ENCODE peak calls at places on chromosomes 1 and 21, in nine cellular contexts. One of them, this sample, is unnamed.

GRCh38 chr1:240031009-240031408 is 60.7 kb upstream of the FMN2 start:
- DNase-seq in aorta: no peak
- DNase-seq in hepatocyte: no peak
- DNase-seq in body of pancreas: no peak
- DNase-seq in ovary: no peak
- DNase-seq in effector memory CD4-positive, alpha-beta T cell: no peak
- DNase-seq in sigmoid colon: no peak
- DNase-seq in AG04450: peak; percentile 84
- DNase-seq in CD4-positive, alpha-beta memory T cell: no peak
- DNase-seq in this sample: no peak

GRCh38 chr1:222346955-222347354 is 200.9 kb downstream of the HHIPL2 start:
- DNase-seq in aorta: no peak
- DNase-seq in sigmoid colon: no peak
- DNase-seq in ovary: no peak
- DNase-seq in CD4-positive, alpha-beta memory T cell: no peak
- DNase-seq in effector memory CD4-positive, alpha-beta T cell: no peak
- DNase-seq in hepatocyte: no peak
- DNase-seq in AG04450: no peak
- DNase-seq in body of pancreas: no peak
- DNase-seq in this sample: no peak

GRCh38 chr1:107704911-107705310 is 260.1 kb downstream of the VAV3 start:
- DNase-seq in hepatocyte: no peak
- DNase-seq in ovary: no peak
- DNase-seq in sigmoid colon: no peak
- DNase-seq in body of pancreas: no peak
- DNase-seq in aorta: no peak
- DNase-seq in CD4-positive, alpha-beta memory T cell: no peak
- DNase-seq in effector memory CD4-positive, alpha-beta T cell: no peak
- DNase-seq in AG04450: no peak
- DNase-seq in this sample: no peak

GRCh38 chr21:27060190-27060589 is 93.3 kb upstream of the ADAMTS5 start:
- DNase-seq in hepatocyte: no peak
- DNase-seq in CD4-positive, alpha-beta memory T cell: no peak
- DNase-seq in ovary: no peak
- DNase-seq in aorta: no peak
- DNase-seq in body of pancreas: no peak
- DNase-seq in effector memory CD4-positive, alpha-beta T cell: no peak
- DNase-seq in AG04450: no peak
- DNase-seq in sigmoid colon: no peak
- DNase-seq in this sample: no peak

GRCh38 chr1:51628715-51629590 is 12.1 kb downstream of the OSBPL9 start:
- DNase-seq in aorta: no peak
- DNase-seq in effector memory CD4-positive, alpha-beta T cell: no peak
- DNase-seq in CD4-positive, alpha-beta memory T cell: no peak
- DNase-seq in hepatocyte: no peak
- DNase-seq in ovary: no peak
- DNase-seq in body of pancreas: no peak
- DNase-seq in sigmoid colon: no peak
- DNase-seq in AG04450: no peak
- DNase-seq in this sample: no peak

GRCh38 chr1:229434005-229434640 is at the start of gene ACTA1:
- DNase-seq in body of pancreas: no peak
- DNase-seq in hepatocyte: no peak
- DNase-seq in sigmoid colon: no peak
- DNase-seq in AG04450: no peak
- DNase-seq in effector memory CD4-positive, alpha-beta T cell: no peak
- DNase-seq in ovary: no peak
- DNase-seq in aorta: no peak
- DNase-seq in CD4-positive, alpha-beta memory T cell: no peak
- DNase-seq in this sample: no peak

GRCh38 chr1:11358991-11359390 is 86.0 kb downstream of the UBIAD1 start:
- DNase-seq in ovary: no peak
- DNase-seq in AG04450: no peak
- DNase-seq in sigmoid colon: no peak
- DNase-seq in hepatocyte: no peak
- DNase-seq in body of pancreas: no peak
- DNase-seq in effector memory CD4-positive, alpha-beta T cell: no peak
- DNase-seq in CD4-positive, alpha-beta memory T cell: no peak
- DNase-seq in aorta: no peak
- DNase-seq in this sample: no peak

GRCh38 chr1:32592953-32593352 is 53.7 kb downstream of the ZBTB8A start:
- DNase-seq in CD4-positive, alpha-beta memory T cell: no peak
- DNase-seq in hepatocyte: no peak
- DNase-seq in AG04450: no peak
- DNase-seq in body of pancreas: no peak
- DNase-seq in effector memory CD4-positive, alpha-beta T cell: no peak
- DNase-seq in sigmoid colon: no peak
- DNase-seq in ovary: no peak
- DNase-seq in aorta: no peak
- DNase-seq in this sample: no peak

GRCh38 chr1:24920155-24920925 is 9.7 kb downstream of the RUNX3 start:
- DNase-seq in ovary: no peak
- DNase-seq in AG04450: no peak
- DNase-seq in hepatocyte: no peak
- DNase-seq in aorta: peak; percentile 86
- DNase-seq in CD4-positive, alpha-beta memory T cell: no peak
- DNase-seq in body of pancreas: no peak
- DNase-seq in sigmoid colon: peak; percentile 84
- DNase-seq in effector memory CD4-positive, alpha-beta T cell: no peak
- DNase-seq in this sample: no peak

GRCh38 chr1:64903593-64903992 is 62.8 kb downstream of the JAK1 start:
- DNase-seq in effector memory CD4-positive, alpha-beta T cell: no peak
- DNase-seq in aorta: no peak
- DNase-seq in ovary: no peak
- DNase-seq in AG04450: no peak
- DNase-seq in sigmoid colon: no peak
- DNase-seq in CD4-positive, alpha-beta memory T cell: no peak
- DNase-seq in hepatocyte: no peak
- DNase-seq in body of pancreas: no peak
- DNase-seq in this sample: no peak

GRCh38 chr1:64898107-64898861 is 68.1 kb downstream of the JAK1 start:
- DNase-seq in ovary: peak; percentile 77
- DNase-seq in body of pancreas: peak; percentile 96
- DNase-seq in effector memory CD4-positive, alpha-beta T cell: peak; percentile 35
- DNase-seq in hepatocyte: peak; percentile 93
- DNase-seq in aorta: peak; percentile 91
- DNase-seq in sigmoid colon: peak; percentile 95
- DNase-seq in CD4-positive, alpha-beta memory T cell: no peak
- DNase-seq in AG04450: peak; percentile 46
- DNase-seq in this sample: peak; percentile 76

GRCh38 chr1:64896546-64896945 is 69.8 kb downstream of the JAK1 start:
- DNase-seq in CD4-positive, alpha-beta memory T cell: no peak
- DNase-seq in AG04450: no peak
- DNase-seq in hepatocyte: no peak
- DNase-seq in aorta: no peak
- DNase-seq in ovary: no peak
- DNase-seq in body of pancreas: no peak
- DNase-seq in sigmoid colon: no peak
- DNase-seq in effector memory CD4-positive, alpha-beta T cell: no peak
- DNase-seq in this sample: no peak

GRCh38 chr1:64901663-64902062 is 64.7 kb downstream of the JAK1 start:
- DNase-seq in body of pancreas: no peak
- DNase-seq in ovary: no peak
- DNase-seq in sigmoid colon: no peak
- DNase-seq in CD4-positive, alpha-beta memory T cell: no peak
- DNase-seq in aorta: no peak
- DNase-seq in effector memory CD4-positive, alpha-beta T cell: no peak
- DNase-seq in hepatocyte: no peak
- DNase-seq in AG04450: no peak
- DNase-seq in this sample: no peak

DNA sequence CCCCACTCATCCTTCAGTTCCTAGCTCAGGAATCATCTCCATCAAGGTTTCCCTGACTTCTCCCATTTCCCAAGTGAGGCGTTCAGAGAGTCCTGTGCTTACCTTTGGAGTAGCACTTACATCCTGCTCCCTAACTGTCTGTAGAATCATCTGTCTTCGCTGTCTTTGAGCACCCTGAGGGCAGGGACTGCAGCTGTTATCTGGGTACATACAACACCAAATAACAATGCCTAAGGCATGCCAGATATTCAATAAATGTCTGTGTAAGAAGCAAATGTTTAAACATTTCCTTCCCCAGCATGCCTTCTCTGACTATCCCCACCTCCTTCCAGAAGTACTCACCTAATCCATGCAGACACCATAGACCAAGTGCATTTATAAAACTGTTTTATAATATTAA is 65.4 kb downstream of the JAK1 start:
- DNase-seq in CD4-positive, alpha-beta memory T cell: no peak
- DNase-seq in effector memory CD4-positive, alpha-beta T cell: no peak
- DNase-seq in aorta: no peak
- DNase-seq in body of pancreas: no peak
- DNase-seq in ovary: no peak
- DNase-seq in hepatocyte: no peak
- DNase-seq in sigmoid colon: no peak
- DNase-seq in AG04450: no peak
- DNase-seq in this sample: no peak
- H3K27ac ChIP-seq in CD4-positive, alpha-beta memory T cell: no peak overlapping the region
- H3K27ac ChIP-seq in effector memory CD4-positive, alpha-beta T cell: no peak overlapping the region
- H3K27ac ChIP-seq in aorta: no peak overlapping the region
- H3K27ac ChIP-seq in body of pancreas: no peak overlapping the region
- H3K27ac ChIP-seq in ovary: no peak overlapping the region
- H3K27ac ChIP-seq in hepatocyte: no peak overlapping the region
- H3K27ac ChIP-seq in sigmoid colon: no peak overlapping the region
- H3K27ac ChIP-seq in AG04450: no peak overlapping the region
- H3K27ac ChIP-seq in this sample: no peak overlapping the region

GRCh38 chr1:154686507-154686906 is 78.5 kb upstream of the ADAR start:
- DNase-seq in ovary: no peak
- DNase-seq in CD4-positive, alpha-beta memory T cell: no peak
- DNase-seq in aorta: no peak
- DNase-seq in body of pancreas: no peak
- DNase-seq in effector memory CD4-positive, alpha-beta T cell: no peak
- DNase-seq in hepatocyte: no peak
- DNase-seq in sigmoid colon: no peak
- DNase-seq in AG04450: no peak
- DNase-seq in this sample: no peak

GRCh38 chr1:154682252-154682651 is 74.3 kb upstream of the ADAR start:
- DNase-seq in AG04450: no peak
- DNase-seq in ovary: no peak
- DNase-seq in hepatocyte: no peak
- DNase-seq in body of pancreas: no peak
- DNase-seq in sigmoid colon: no peak
- DNase-seq in CD4-positive, alpha-beta memory T cell: no peak
- DNase-seq in effector memory CD4-positive, alpha-beta T cell: no peak
- DNase-seq in aorta: no peak
- DNase-seq in this sample: no peak

GRCh38 chr1:154689063-154689462 is 81.1 kb upstream of the ADAR start:
- DNase-seq in hepatocyte: no peak
- DNase-seq in AG04450: no peak
- DNase-seq in effector memory CD4-positive, alpha-beta T cell: no peak
- DNase-seq in CD4-positive, alpha-beta memory T cell: no peak
- DNase-seq in sigmoid colon: no peak
- DNase-seq in aorta: no peak
- DNase-seq in ovary: no peak
- DNase-seq in body of pancreas: no peak
- DNase-seq in this sample: no peak

DNA sequence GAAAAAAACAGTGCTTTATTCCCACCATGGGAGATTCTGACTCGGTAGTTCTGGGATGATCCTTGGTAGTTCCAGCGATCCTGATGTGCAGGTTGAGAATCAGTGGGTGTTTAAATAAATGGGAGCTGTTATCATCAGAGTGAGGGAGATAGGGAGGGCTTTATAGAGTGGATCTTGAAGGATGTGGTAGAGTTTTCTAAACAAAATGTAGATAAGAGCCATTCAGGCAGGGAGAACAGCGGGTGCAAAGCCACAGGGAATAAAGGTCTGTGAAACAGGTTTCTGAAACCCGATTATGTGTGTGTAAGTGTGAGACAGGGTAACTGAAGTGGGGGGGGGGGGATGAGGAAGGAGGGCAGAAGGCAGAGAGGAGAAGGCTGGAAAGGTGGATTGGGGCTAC is 75.8 kb upstream of the ADAR start:
- DNase-seq in AG04450: no peak
- DNase-seq in aorta: no peak
- DNase-seq in hepatocyte: no peak
- DNase-seq in CD4-positive, alpha-beta memory T cell: no peak
- DNase-seq in body of pancreas: no peak
- DNase-seq in effector memory CD4-positive, alpha-beta T cell: no peak
- DNase-seq in sigmoid colon: no peak
- DNase-seq in ovary: no peak
- DNase-seq in this sample: no peak
- H3K27ac ChIP-seq in AG04450: no peak overlapping the region
- H3K27ac ChIP-seq in aorta: no peak overlapping the region
- H3K27ac ChIP-seq in hepatocyte: no peak overlapping the region
- H3K27ac ChIP-seq in CD4-positive, alpha-beta memory T cell: no peak overlapping the region
- H3K27ac ChIP-seq in body of pancreas: no peak overlapping the region
- H3K27ac ChIP-seq in effector memory CD4-positive, alpha-beta T cell: no peak overlapping the region
- H3K27ac ChIP-seq in sigmoid colon: no peak overlapping the region
- H3K27ac ChIP-seq in ovary: no peak overlapping the region
- H3K27ac ChIP-seq in this sample: no peak overlapping the region

GRCh38 chr1:109267743-109268300 is 15.1 kb downstream of the PSRC1 start:
- DNase-seq in AG04450: no peak
- DNase-seq in sigmoid colon: no peak
- DNase-seq in aorta: peak; percentile 70
- DNase-seq in ovary: no peak
- DNase-seq in effector memory CD4-positive, alpha-beta T cell: no peak
- DNase-seq in body of pancreas: no peak
- DNase-seq in CD4-positive, alpha-beta memory T cell: no peak
- DNase-seq in hepatocyte: no peak
- DNase-seq in this sample: no peak
- H3K27ac ChIP-seq in AG04450: no peak overlapping the region
- H3K27ac ChIP-seq in sigmoid colon: no peak overlapping the region
- H3K27ac ChIP-seq in aorta: no peak overlapping the region
- H3K27ac ChIP-seq in ovary: no peak overlapping the region
- H3K27ac ChIP-seq in effector memory CD4-positive, alpha-beta T cell: no peak overlapping the region
- H3K27ac ChIP-seq in body of pancreas: no peak overlapping the region
- H3K27ac ChIP-seq in CD4-positive, alpha-beta memory T cell: no peak overlapping the region
- H3K27ac ChIP-seq in hepatocyte: no peak overlapping the region
- H3K27ac ChIP-seq in this sample: no peak overlapping the region

GRCh38 chr1:204093421-204093717 is 20.5 kb downstream of the SOX13 start:
- DNase-seq in body of pancreas: peak; percentile 82
- DNase-seq in sigmoid colon: no peak
- DNase-seq in ovary: no peak
- DNase-seq in AG04450: no peak
- DNase-seq in aorta: no peak
- DNase-seq in CD4-positive, alpha-beta memory T cell: no peak
- DNase-seq in effector memory CD4-positive, alpha-beta T cell: no peak
- DNase-seq in hepatocyte: peak; percentile 77
- DNase-seq in this sample: no peak
- H3K27ac ChIP-seq in body of pancreas: peak overlapping the region; percentile 82
- H3K27ac ChIP-seq in sigmoid colon: peak overlapping the region; percentile 6
- H3K27ac ChIP-seq in ovary: no peak overlapping the region
- H3K27ac ChIP-seq in AG04450: no peak overlapping the region
- H3K27ac ChIP-seq in aorta: no peak overlapping the region
- H3K27ac ChIP-seq in CD4-positive, alpha-beta memory T cell: no peak overlapping the region
- H3K27ac ChIP-seq in effector memory CD4-positive, alpha-beta T cell: no peak overlapping the region
- H3K27ac ChIP-seq in hepatocyte: peak overlapping the region; percentile 93
- H3K27ac ChIP-seq in this sample: peak overlapping the region; percentile 26